ENCODE peak calls at places on chromosome 13, in four cellular contexts. Z, A, M and D are unnamed samples.

GRCh38 chr13:21458457-21458815 is 667 bp downstream of the ZDHHC20 start:
- DNase-seq in A (peak), Z (no peak), M (peak), D (peak)

GRCh38 chr13:75670496-75670895 is 34.4 kb downstream of the LMO7 start:
- DNase-seq in A (peak), M (no peak), Z (no peak), D (no peak)

GRCh38 chr13:41919031-41919740 is 41.7 kb downstream of the VWA8 start:
- DNase-seq in A (no peak), M (no peak), Z (no peak), D (no peak)

GRCh38 chr13:102978168-102978567 is 88.0 kb downstream of the SLC10A2 start:
- DNase-seq in M (no peak), A (no peak), Z (peak), D (no peak)

GRCh38 chr13:39347926-39348901 is 254.8 kb downstream of the LHFPL6 start:
- DNase-seq in M (no peak), A (no peak), Z (no peak), D (no peak)

GRCh38 chr13:104289400-104289799 is 1223.2 kb upstream of the SLC10A2 start:
- DNase-seq in A (peak), Z (peak), M (no peak), D (no peak)

GRCh38 chr13:75636339-75637095 is 387 bp downstream of the LMO7 start:
- DNase-seq in Z (peak), A (peak), M (peak), D (peak)

GRCh38 chr13:91647361-91647970 is 249.0 kb downstream of the GPC5 start:
- DNase-seq in M (peak), Z (no peak), A (peak), D (peak)

GRCh38 chr13:31242935-31243334 is 43.2 kb downstream of the B3GLCT start:
- DNase-seq in M (no peak), A (no peak), Z (peak), D (no peak)

GRCh38 chr13:95256086-95256485 is 45.2 kb downstream of the ABCC4 start:
- DNase-seq in M (no peak), A (peak), Z (peak), D (no peak)

GRCh38 chr13:103772576-103772975 is 706.4 kb upstream of the SLC10A2 start:
- DNase-seq in A (no peak), M (no peak), Z (no peak), D (no peak)

GRCh38 chr13:46527237-46527636 is 25.7 kb upstream of the LRCH1 start:
- DNase-seq in Z (no peak), M (no peak), A (peak), D (no peak)

GRCh38 chr13:47796816-47797215 is 204.3 kb downstream of the SUCLA2 start:
- DNase-seq in A (no peak), M (no peak), Z (no peak), D (no peak)

GRCh38 chr13:47801555-47801954 is 199.5 kb downstream of the SUCLA2 start:
- DNase-seq in A (no peak), M (no peak), Z (no peak), D (no peak)

GRCh38 chr13:47800593-47800992 is 200.5 kb downstream of the SUCLA2 start:
- DNase-seq in Z (no peak), M (no peak), A (no peak), D (no peak)

GRCh38 chr13:47798194-47798593 is 202.9 kb downstream of the SUCLA2 start:
- DNase-seq in M (peak), Z (no peak), A (peak), D (no peak)

GRCh38 chr13:47798906-47799305 is 202.2 kb downstream of the SUCLA2 start:
- DNase-seq in M (no peak), A (peak), Z (peak), D (no peak)
- TF ChIP-seq CTCF in M (peak), A (peak), Z (peak), D (no peak)

DNA sequence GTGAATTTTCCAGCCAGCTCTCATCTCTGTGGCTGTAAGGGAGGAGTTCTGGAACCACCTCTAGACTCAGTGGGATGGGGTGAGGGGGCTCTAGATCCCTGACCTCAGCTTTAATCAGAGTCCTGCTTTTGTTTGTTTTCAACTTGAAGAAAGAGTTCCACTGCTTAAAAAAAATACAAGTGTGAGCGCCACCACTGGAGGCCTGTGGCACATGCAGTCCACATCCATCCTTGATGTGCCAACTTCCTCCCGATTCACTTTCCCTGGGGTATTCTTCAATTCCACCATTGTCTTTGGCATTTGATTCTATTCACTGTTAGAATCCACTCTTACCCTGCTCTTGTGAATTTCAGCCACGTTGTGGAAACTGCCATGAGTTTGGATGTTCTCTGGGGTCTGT is 62.4 kb upstream of the GJB6 start:
- DNase-seq in Z (no peak), A (no peak), M (no peak), D (no peak)
- TF ChIP-seq CTCF in Z (peak), A (no peak), M (no peak), D (peak)

GRCh38 chr13:113947321-113948033 is 26.4 kb downstream of the C13orf46 start:
- DNase-seq in A (peak), M (no peak), Z (peak), D (no peak)
- TF ChIP-seq CTCF in A (peak), M (peak), Z (peak), D (no peak)

DNA sequence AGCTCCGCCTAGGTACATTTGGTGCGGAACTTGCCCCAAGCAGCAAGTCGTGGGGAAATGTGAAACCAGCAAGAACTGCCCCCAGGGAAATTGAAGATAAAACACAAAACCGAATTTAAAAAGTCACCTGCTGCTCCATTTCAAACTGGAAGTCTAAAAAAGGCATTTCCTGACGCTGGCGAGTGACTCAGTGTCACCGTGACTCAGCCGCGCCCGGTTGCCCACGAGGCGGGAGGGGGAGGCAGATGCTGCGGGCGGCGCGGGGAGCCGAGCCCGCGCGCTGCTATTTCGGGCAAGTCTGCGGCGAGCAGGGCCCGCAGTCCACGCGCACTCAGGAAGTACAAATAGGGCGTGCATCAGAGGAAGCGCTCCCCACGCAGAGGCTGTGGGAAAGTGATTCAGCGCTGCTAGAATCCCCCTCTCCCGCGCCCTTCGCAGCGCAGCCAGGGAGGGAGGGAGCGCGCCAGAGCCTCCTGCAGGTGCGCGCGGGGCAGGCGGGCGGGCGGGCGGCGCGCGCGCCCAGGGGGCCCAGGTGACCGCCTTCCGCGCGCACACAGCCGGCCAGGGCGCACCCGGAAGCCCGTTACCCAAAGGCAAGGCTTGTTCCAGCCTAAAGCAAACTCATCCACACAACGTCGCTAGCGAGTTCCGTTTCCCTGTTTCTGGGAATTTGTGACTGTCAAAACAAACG is 168.8 kb downstream of the COL4A1 start:
- DNase-seq in Z (peak), A (peak), M (no peak), D (no peak)
- TF ChIP-seq CTCF in Z (no peak), A (peak), M (no peak), D (no peak)

DNA sequence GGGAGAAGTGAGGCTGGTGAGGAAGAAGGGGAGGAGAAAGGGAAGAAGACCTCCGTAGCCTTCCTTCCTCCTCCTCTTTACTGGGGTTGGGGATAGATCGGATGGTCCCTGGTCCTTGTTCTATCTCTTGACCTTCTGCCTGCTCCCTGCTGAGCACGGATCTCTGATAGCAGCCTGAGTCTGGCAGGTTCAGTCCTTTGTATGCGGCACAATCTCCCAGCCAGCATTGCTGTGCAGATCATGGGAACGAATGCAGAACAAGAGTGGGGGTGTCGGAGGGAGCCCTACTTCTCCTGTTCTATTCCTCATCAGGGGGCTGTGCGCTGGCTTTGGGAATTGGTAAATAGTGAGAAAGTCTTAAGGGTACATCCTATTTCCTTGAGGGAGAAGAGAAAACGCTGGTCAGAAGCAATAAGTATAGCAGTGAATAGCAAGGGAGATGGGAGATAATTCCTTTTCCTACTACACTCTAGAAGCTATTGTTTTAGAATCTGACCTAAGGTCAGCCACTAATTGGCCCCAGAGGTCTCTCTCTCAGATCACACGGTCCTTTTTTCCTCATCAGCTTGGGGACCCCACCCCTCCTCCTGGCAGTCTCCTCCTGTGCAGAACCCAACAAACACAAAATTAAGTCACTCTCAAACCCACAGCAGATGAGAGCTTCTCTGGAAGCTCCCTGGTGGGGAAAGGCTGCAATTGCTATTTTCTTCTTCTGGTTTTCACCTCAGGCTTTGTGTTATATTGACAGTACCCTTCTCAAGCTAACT is 41.0 kb downstream of the KL start:
- DNase-seq in A (peak), Z (peak), M (peak), D (peak)
- TF ChIP-seq CTCF in A (peak), Z (peak), M (peak), D (peak)

DNA sequence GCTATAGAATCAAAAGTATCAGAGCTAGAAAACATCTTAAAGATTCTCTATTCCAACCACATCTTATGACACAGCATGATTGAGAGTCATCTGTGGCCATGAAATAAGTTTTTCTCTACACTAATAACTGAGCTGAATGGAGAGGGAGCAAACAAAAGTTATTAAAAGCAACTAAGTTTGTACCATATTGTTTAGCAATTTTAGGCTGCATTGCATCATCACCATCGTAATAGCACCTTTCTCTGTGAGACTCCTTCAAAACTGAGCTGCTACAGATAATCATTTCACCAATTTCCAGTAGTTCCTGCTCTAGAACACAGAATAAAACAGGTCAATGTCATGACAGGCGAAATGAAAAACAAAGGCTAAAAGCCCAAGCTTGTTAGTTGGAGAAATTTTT is 1183.9 kb downstream of the DIAPH3 start:
- DNase-seq in Z (no peak), A (no peak), M (no peak), D (no peak)
- TF ChIP-seq CTCF in Z (no peak), A (no peak), M (no peak), D (no peak)

GRCh38 chr13:52899206-52899605 is 50.8 kb upstream of the PCDH8 start:
- DNase-seq in A (no peak), Z (no peak), M (no peak), D (no peak)
- TF ChIP-seq CTCF in A (no peak), Z (no peak), M (no peak), D (no peak)

GRCh38 chr13:109998808-109999528 is 212.6 kb upstream of the IRS2 start:
- DNase-seq in A (peak), Z (peak), M (no peak), D (no peak)
- TF ChIP-seq CTCF in A (no peak), Z (no peak), M (no peak), D (no peak)